ENCODE peak calls at places on chromosomes 1 and 21, in ten cellular contexts. J is T-helper 2 cell; L is RPMI8226; I is epithelial cell of esophagus; S is tibial nerve; O is ELF-1; C is Kasumi-1; Q is fibroblast of mammary gland; D is A172; A is stimulated activated naive CD8-positive, alpha-beta T cell treated with anti-CD3 and anti-CD28 coated beads, Interleukin-15, amount 100 ng/mL, for 72 hours. Y is an unnamed sample.

GRCh38 chr1:44808063-44808937 is at the start of gene BTBD19:
- DNase-seq in J (no peak), L (peak; percentile 34), I (no peak), S (peak; percentile 74), O (peak; percentile 91), C (peak; percentile 62), Q (peak; percentile 89), D (peak; percentile 79), A (peak; percentile 53), Y (peak; percentile 55)

GRCh38 chr21:43874085-43874785 is 9.2 kb downstream of the AGPAT3 start:
- DNase-seq in J (no peak), L (no peak), I (no peak), S (no peak), O (no peak), C (peak; percentile 6), Q (no peak), D (no peak), A (no peak), Y (no peak)

GRCh38 chr1:43921022-43921421 is 12.6 kb upstream of the ARTN start:
- DNase-seq in J (no peak), L (no peak), I (no peak), S (no peak), O (no peak), C (no peak), Q (no peak), D (no peak), A (no peak), Y (no peak)

GRCh38 chr21:45069085-45069484 is 5.3 kb upstream of the ADARB1 start:
- DNase-seq in J (no peak), L (no peak), I (no peak), S (no peak), O (no peak), C (no peak), Q (no peak), D (no peak), A (no peak), Y (no peak)

GRCh38 chr1:92886886-92887419 is 55.1 kb downstream of the RPL5 start:
- DNase-seq in J (no peak), L (no peak), I (no peak), S (no peak), O (no peak), C (no peak), Q (no peak), D (no peak), A (no peak), Y (no peak)

GRCh38 chr21:42193131-42193671 is 25.7 kb upstream of the ABCG1 start:
- DNase-seq in J (peak; percentile 81), L (no peak), I (peak; percentile 36), S (no peak), O (no peak), C (no peak), Q (no peak), D (peak; percentile 81), A (peak; percentile 91), Y (peak; percentile 41)

GRCh38 chr1:10795305-10796021 is 983 bp downstream of the CASZ1 start:
- DNase-seq in J (no peak), L (no peak), I (peak; percentile 44), S (no peak), O (no peak), C (no peak), Q (no peak), D (no peak), A (no peak), Y (no peak)

GRCh38 chr1:76158126-76158525 is 83.6 kb downstream of the ST6GALNAC3 start:
- DNase-seq in J (no peak), L (no peak), I (no peak), S (no peak), O (no peak), C (no peak), Q (no peak), D (peak; percentile 29), A (no peak), Y (no peak)

GRCh38 chr1:21012937-21013336 is 163.8 kb downstream of the EIF4G3 start:
- DNase-seq in J (no peak), L (no peak), I (no peak), S (no peak), O (peak; percentile 37), C (no peak), Q (peak; percentile 51), D (no peak), A (no peak), Y (no peak)

GRCh38 chr1:22847249-22847648 is 125.4 kb downstream of the LACTBL1 start:
- DNase-seq in J (no peak), L (no peak), I (no peak), S (no peak), O (no peak), C (no peak), Q (no peak), D (no peak), A (no peak), Y (no peak)

GRCh38 chr1:67691712-67692111 is 6.7 kb downstream of the GADD45A start:
- DNase-seq in J (no peak), L (no peak), I (peak; percentile 37), S (no peak), O (no peak), C (no peak), Q (no peak), D (no peak), A (no peak), Y (no peak)

GRCh38 chr1:9960705-9961562 is 17.7 kb downstream of the NMNAT1 start:
- DNase-seq in J (no peak), L (no peak), I (no peak), S (no peak), O (peak; percentile 33), C (no peak), Q (peak; percentile 8), D (peak; percentile 18), A (no peak), Y (no peak)

GRCh38 chr1:193654951-193655705 is 468.7 kb upstream of the B3GALT2 start:
- DNase-seq in J (no peak), L (no peak), I (peak; percentile 66), S (no peak), O (no peak), C (no peak), Q (peak; percentile 21), D (peak; percentile 78), A (no peak), Y (no peak)

GRCh38 chr1:44576456-44577150 is 97.7 kb downstream of the TMEM53 start:
- DNase-seq in J (no peak), L (no peak), I (peak; percentile 60), S (no peak), O (peak; percentile 78), C (no peak), Q (no peak), D (no peak), A (no peak), Y (no peak)

GRCh38 chr1:163076981-163077761 is 8.0 kb downstream of the RGS4 start:
- DNase-seq in J (no peak), L (no peak), I (no peak), S (no peak), O (no peak), C (no peak), Q (peak; percentile 40), D (no peak), A (no peak), Y (no peak)

GRCh38 chr1:36710008-36710407 is 227.3 kb upstream of the CSF3R start:
- DNase-seq in J (no peak), L (no peak), I (no peak), S (no peak), O (peak; percentile 21), C (no peak), Q (no peak), D (no peak), A (no peak), Y (no peak)

GRCh38 chr1:78419309-78419708 is 71.5 kb upstream of the PTGFR start:
- DNase-seq in J (no peak), L (peak; percentile 8), I (no peak), S (no peak), O (no peak), C (no peak), Q (peak; percentile 90), D (no peak), A (no peak), Y (no peak)

GRCh38 chr1:20723537-20724363 is 5.9 kb upstream of the KIF17 start:
- DNase-seq in J (no peak), L (no peak), I (no peak), S (peak; percentile 7), O (no peak), C (no peak), Q (no peak), D (no peak), A (peak; percentile 9), Y (no peak)

GRCh38 chr1:22418852-22419480 is 32.7 kb upstream of the ZBTB40 start:
- DNase-seq in J (no peak), L (peak; percentile 77), I (no peak), S (no peak), O (no peak), C (no peak), Q (peak; percentile 21), D (peak; percentile 42), A (no peak), Y (no peak)

GRCh38 chr21:27526451-27526850 is 559.6 kb upstream of the ADAMTS5 start:
- DNase-seq in J (no peak), L (no peak), I (no peak), S (no peak), O (no peak), C (no peak), Q (peak; percentile 55), D (no peak), A (no peak), Y (no peak)

GRCh38 chr1:46211051-46211450 is 7.9 kb downstream of the LURAP1 start:
- DNase-seq in J (no peak), L (no peak), I (no peak), S (no peak), O (peak; percentile 63), C (no peak), Q (no peak), D (no peak), A (no peak), Y (no peak)

GRCh38 chr1:15139654-15140350 is 13.7 kb upstream of the TMEM51 start:
- DNase-seq in J (no peak), L (no peak), I (peak; percentile 73), S (no peak), O (peak; percentile 99), C (no peak), Q (no peak), D (peak; percentile 71), A (no peak), Y (no peak)

GRCh38 chr1:201295861-201296260 is 12.6 kb downstream of the PKP1 start:
- DNase-seq in J (no peak), L (no peak), I (peak; percentile 99), S (no peak), O (no peak), C (no peak), Q (peak; percentile 81), D (peak; percentile 83), A (no peak), Y (no peak)

GRCh38 chr1:66375125-66375524 is 158.8 kb upstream of the SGIP1 start:
- DNase-seq in J (no peak), L (no peak), I (no peak), S (no peak), O (no peak), C (no peak), Q (no peak), D (no peak), A (no peak), Y (no peak)

GRCh38 chr1:93434987-93435386 is 12.9 kb upstream of the FNBP1L start:
- DNase-seq in J (no peak), L (no peak), I (peak; percentile 4), S (no peak), O (no peak), C (no peak), Q (no peak), D (no peak), A (no peak), Y (no peak)

GRCh38 chr1:209576798-209577197 is 6.7 kb upstream of the CAMK1G start:
- DNase-seq in J (peak; percentile 8), L (peak; percentile 79), I (peak; percentile 81), S (peak; percentile 68), O (peak; percentile 86), C (peak; percentile 12), Q (peak; percentile 65), D (peak; percentile 90), A (peak; percentile 66), Y (peak; percentile 64)

Y was measured in T-helper 17 cell.